ENCODE peak calls at places on chromosomes 5 and 9, in four cellular contexts. H is adipocyte, L is neuronal stem cell, C is frontal cortex. F is an unnamed sample.

GRCh38 chr9:91378695-91379127 is 17.0 kb upstream of the AUH start:
- DNase-seq in H (peak), C (no peak), L (no peak), F (no peak)

GRCh38 chr5:40410939-40411635 is 268.6 kb upstream of the PTGER4 start:
- DNase-seq in H (peak), C (no peak), L (no peak), F (no peak)

GRCh38 chr9:7298123-7298522 is 501.5 kb downstream of the DMAC1 start:
- DNase-seq in L (no peak), C (no peak), H (no peak), F (no peak)

GRCh38 chr5:6666762-6667161 is 33.5 kb downstream of the SRD5A1 start:
- DNase-seq in C (no peak), L (no peak), H (no peak), F (no peak)

GRCh38 chr5:3350781-3351180 is 244.9 kb upstream of the IRX1 start:
- DNase-seq in H (no peak), L (no peak), C (no peak), F (no peak)

GRCh38 chr5:59038169-59039002 is 455.5 kb downstream of the RAB3C start:
- DNase-seq in C (no peak), L (no peak), H (peak), F (no peak)

GRCh38 chr5:123950701-123951100 is 438.7 kb downstream of the CSNK1G3 start:
- DNase-seq in L (no peak), C (no peak), H (peak), F (no peak)

GRCh38 chr5:128081111-128081865 is 2.3 kb upstream of the SLC12A2 start:
- DNase-seq in L (no peak), C (no peak), H (peak), F (no peak)

GRCh38 chr9:3951266-3951665 is 348.6 kb downstream of the GLIS3 start:
- DNase-seq in L (no peak), H (peak), C (no peak), F (no peak)

GRCh38 chr9:117075636-117076035 is 339.2 kb downstream of the ASTN2 start:
- DNase-seq in L (no peak), C (no peak), H (no peak), F (no peak)

GRCh38 chr9:89236955-89237573 is 58.4 kb upstream of the SHC3 start:
- DNase-seq in L (no peak), C (no peak), H (no peak), F (no peak)

GRCh38 chr9:124479371-124479770 is 27.8 kb downstream of the NR5A1 start:
- DNase-seq in C (no peak), H (no peak), L (no peak), F (no peak)

GRCh38 chr9:4581861-4582565 is 80.1 kb upstream of the PLPP6 start:
- DNase-seq in C (no peak), L (no peak), H (no peak), F (no peak)

GRCh38 chr5:71957431-71957934 is 149.8 kb upstream of the MAP1B start:
- DNase-seq in L (no peak), C (no peak), H (peak), F (no peak)

GRCh38 chr5:124132843-124133242 is 613.6 kb downstream of the ZNF608 start:
- DNase-seq in H (no peak), C (no peak), L (no peak), F (peak)

GRCh38 chr9:20041717-20042116 is 252.9 kb upstream of the SLC24A2 start:
- DNase-seq in H (no peak), C (no peak), L (no peak), F (peak)

GRCh38 chr5:31581498-31582099 is 49.5 kb downstream of the C5orf22 start:
- DNase-seq in C (peak), H (peak), L (peak), F (peak)

GRCh38 chr9:26058111-26058895 is 380.1 kb upstream of the TUSC1 start:
- DNase-seq in L (no peak), C (no peak), H (peak), F (no peak)

GRCh38 chr9:96567203-96567700 is 52.4 kb downstream of the CDC14B start:
- DNase-seq in C (no peak), L (no peak), H (peak), F (no peak)

GRCh38 chr5:27472000-27472763 is 433.8 kb upstream of the CDH9 start:
- DNase-seq in L (peak), H (peak), C (no peak), F (no peak)

GRCh38 chr9:4221936-4222335 is 77.9 kb downstream of the GLIS3 start:
- DNase-seq in H (no peak), C (no peak), L (no peak), F (no peak)

GRCh38 chr5:154756871-154757646 is 1.9 kb downstream of the LARP1 start:
- DNase-seq in L (peak), C (peak), H (peak), F (no peak)

GRCh38 chr5:152688561-152689274 is 283.6 kb upstream of the NMUR2 start:
- DNase-seq in L (no peak), H (peak), C (peak), F (no peak)

GRCh38 chr9:23820731-23821399 is 5.2 kb downstream of the ELAVL2 start:
- DNase-seq in C (no peak), L (no peak), H (peak), F (no peak)

GRCh38 chr5:586751-587285 is 25.3 kb upstream of the CEP72 start:
- DNase-seq in C (no peak), L (no peak), H (no peak), F (no peak)

GRCh38 chr9:108746864-108747263 is 108.9 kb downstream of the ACTL7B start:
- DNase-seq in H (peak), L (no peak), C (no peak), F (no peak)

GRCh38 chr5:135433626-135434426 is 13.3 kb downstream of the DCANP1 start:
- DNase-seq in C (no peak), H (peak), L (no peak), F (no peak)

GRCh38 chr5:62093981-62094380 is 212.0 kb upstream of the KIF2A start:
- DNase-seq in C (peak), H (peak), L (peak), F (peak)

GRCh38 chr5:137401946-137402345 is 97.2 kb downstream of the SPOCK1 start:
- DNase-seq in H (no peak), L (no peak), C (no peak), F (no peak)

GRCh38 chr5:126988021-126988569 is 42.3 kb downstream of the MARCHF3 start:
- DNase-seq in L (no peak), H (no peak), C (no peak), F (no peak)

GRCh38 chr9:110807956-110808598 is 139.5 kb downstream of the MUSK start:
- DNase-seq in L (no peak), H (no peak), C (no peak), F (no peak)

GRCh38 chr9:134928796-134929559 is 11.3 kb upstream of the FCN1 start:
- DNase-seq in C (peak), H (no peak), L (no peak), F (no peak)

GRCh38 chr9:87602933-87603643 is 105.4 kb downstream of the DAPK1 start:
- DNase-seq in L (no peak), C (no peak), H (no peak), F (no peak)